ENCODE peak calls at places on chromosomes 16 and 17, in five cellular contexts. One of them, this sample, is unnamed.
A peak's percentile ranks its signal among the peaks of the same experiment; 100 is the strongest.

GRCh38 chr17:17833664-17834357 is 3.0 kb downstream of the SREBF1 start:
- DNase-seq in non-pigmented ciliary epithelial cell: no peak
- DNase-seq in thoracic aorta: no peak
- DNase-seq in fibroblast of the aortic adventitia: no peak
- DNase-seq in SHP77: no peak
- DNase-seq in this sample: no peak

GRCh38 chr17:16479264-16479663 is 12.7 kb downstream of the LRRC75A start:
- DNase-seq in non-pigmented ciliary epithelial cell: no peak
- DNase-seq in thoracic aorta: no peak
- DNase-seq in fibroblast of the aortic adventitia: no peak
- DNase-seq in SHP77: no peak
- DNase-seq in this sample: no peak

GRCh38 chr17:44314869-44315661 is 6.7 kb downstream of the RUNDC3A start:
- DNase-seq in non-pigmented ciliary epithelial cell: no peak
- DNase-seq in thoracic aorta: no peak
- DNase-seq in fibroblast of the aortic adventitia: no peak
- DNase-seq in SHP77: no peak
- DNase-seq in this sample: no peak

GRCh38 chr17:1294157-1294717 is 14.8 kb downstream of the TRARG1 start:
- DNase-seq in non-pigmented ciliary epithelial cell: no peak
- DNase-seq in thoracic aorta: no peak
- DNase-seq in fibroblast of the aortic adventitia: no peak
- DNase-seq in SHP77: no peak
- DNase-seq in this sample: no peak

GRCh38 chr16:5884996-5885395 is 787.4 kb upstream of the EEF2KMT start:
- DNase-seq in non-pigmented ciliary epithelial cell: no peak
- DNase-seq in thoracic aorta: no peak
- DNase-seq in fibroblast of the aortic adventitia: no peak
- DNase-seq in SHP77: no peak
- DNase-seq in this sample: no peak

GRCh38 chr17:4728124-4728523 is 3.1 kb upstream of the MED11 start:
- DNase-seq in non-pigmented ciliary epithelial cell: no peak
- DNase-seq in thoracic aorta: no peak
- DNase-seq in fibroblast of the aortic adventitia: peak; percentile 8
- DNase-seq in SHP77: no peak
- DNase-seq in this sample: no peak

GRCh38 chr17:5846001-5846400 is 224.2 kb upstream of the WSCD1 start:
- DNase-seq in non-pigmented ciliary epithelial cell: no peak
- DNase-seq in thoracic aorta: no peak
- DNase-seq in fibroblast of the aortic adventitia: no peak
- DNase-seq in SHP77: no peak
- DNase-seq in this sample: no peak

GRCh38 chr17:58535431-58535830 is 21.0 kb upstream of the MTMR4 start:
- DNase-seq in non-pigmented ciliary epithelial cell: no peak
- DNase-seq in thoracic aorta: no peak
- DNase-seq in fibroblast of the aortic adventitia: peak; percentile 56
- DNase-seq in SHP77: no peak
- DNase-seq in this sample: no peak

GRCh38 chr16:4461250-4462085 is 13.0 kb downstream of the NMRAL1 start:
- DNase-seq in non-pigmented ciliary epithelial cell: no peak
- DNase-seq in thoracic aorta: no peak
- DNase-seq in fibroblast of the aortic adventitia: no peak
- DNase-seq in SHP77: no peak
- DNase-seq in this sample: no peak

GRCh38 chr17:32514587-32514986 is 27.8 kb downstream of the CDK5R1 start:
- DNase-seq in non-pigmented ciliary epithelial cell: no peak
- DNase-seq in thoracic aorta: no peak
- DNase-seq in fibroblast of the aortic adventitia: no peak
- DNase-seq in SHP77: no peak
- DNase-seq in this sample: no peak

GRCh38 chr16:17301593-17302135 is 169.1 kb downstream of the XYLT1 start:
- DNase-seq in non-pigmented ciliary epithelial cell: no peak
- DNase-seq in thoracic aorta: no peak
- DNase-seq in fibroblast of the aortic adventitia: no peak
- DNase-seq in SHP77: no peak
- DNase-seq in this sample: no peak

GRCh38 chr16:67150833-67151396 is at the start of gene B3GNT9:
- DNase-seq in non-pigmented ciliary epithelial cell: no peak
- DNase-seq in thoracic aorta: no peak
- DNase-seq in fibroblast of the aortic adventitia: peak; percentile 80
- DNase-seq in SHP77: no peak
- DNase-seq in this sample: no peak

GRCh38 chr16:85208181-85208580 is 95.9 kb upstream of the CIBAR2 start:
- DNase-seq in non-pigmented ciliary epithelial cell: no peak
- DNase-seq in thoracic aorta: no peak
- DNase-seq in fibroblast of the aortic adventitia: no peak
- DNase-seq in SHP77: no peak
- DNase-seq in this sample: no peak

GRCh38 chr16:10226672-10227306 is 44.6 kb upstream of the GRIN2A start:
- DNase-seq in non-pigmented ciliary epithelial cell: no peak
- DNase-seq in thoracic aorta: no peak
- DNase-seq in fibroblast of the aortic adventitia: no peak
- DNase-seq in SHP77: no peak
- DNase-seq in this sample: no peak

GRCh38 chr17:6544770-6545169 is 11.6 kb downstream of the PITPNM3 start:
- DNase-seq in non-pigmented ciliary epithelial cell: no peak
- DNase-seq in thoracic aorta: no peak
- DNase-seq in fibroblast of the aortic adventitia: no peak
- DNase-seq in SHP77: no peak
- DNase-seq in this sample: no peak

GRCh38 chr16:76428858-76429257 is 151.7 kb downstream of the CNTNAP4 start:
- DNase-seq in non-pigmented ciliary epithelial cell: no peak
- DNase-seq in thoracic aorta: no peak
- DNase-seq in fibroblast of the aortic adventitia: no peak
- DNase-seq in SHP77: peak; percentile 23
- DNase-seq in this sample: no peak

GRCh38 chr17:81959362-81960129 is 1.4 kb downstream of the NOTUM start:
- DNase-seq in non-pigmented ciliary epithelial cell: no peak
- DNase-seq in thoracic aorta: no peak
- DNase-seq in fibroblast of the aortic adventitia: peak; percentile 29
- DNase-seq in SHP77: peak; percentile 57
- DNase-seq in this sample: no peak

GRCh38 chr16:50490828-50491227 is 57.4 kb upstream of the NKD1 start:
- DNase-seq in non-pigmented ciliary epithelial cell: no peak
- DNase-seq in thoracic aorta: no peak
- DNase-seq in fibroblast of the aortic adventitia: no peak
- DNase-seq in SHP77: no peak
- DNase-seq in this sample: no peak

GRCh38 chr17:46796080-46796479 is 22.4 kb downstream of the WNT3 start:
- DNase-seq in non-pigmented ciliary epithelial cell: no peak
- DNase-seq in thoracic aorta: no peak
- DNase-seq in fibroblast of the aortic adventitia: no peak
- DNase-seq in SHP77: no peak
- DNase-seq in this sample: no peak

GRCh38 chr17:81680150-81680549 is 3.4 kb downstream of the ARL16 start:
- DNase-seq in non-pigmented ciliary epithelial cell: no peak
- DNase-seq in thoracic aorta: no peak
- DNase-seq in fibroblast of the aortic adventitia: no peak
- DNase-seq in SHP77: no peak
- DNase-seq in this sample: no peak

GRCh38 chr17:76940738-76941350 is 72.6 kb downstream of the MGAT5B start:
- DNase-seq in non-pigmented ciliary epithelial cell: no peak
- DNase-seq in thoracic aorta: no peak
- DNase-seq in fibroblast of the aortic adventitia: no peak
- DNase-seq in SHP77: no peak
- DNase-seq in this sample: no peak

GRCh38 chr16:78396046-78396445 is 296.6 kb downstream of the WWOX start:
- DNase-seq in non-pigmented ciliary epithelial cell: no peak
- DNase-seq in thoracic aorta: no peak
- DNase-seq in fibroblast of the aortic adventitia: no peak
- DNase-seq in SHP77: no peak
- DNase-seq in this sample: no peak

GRCh38 chr17:59761385-59762021 is 54.0 kb downstream of the VMP1 start:
- DNase-seq in non-pigmented ciliary epithelial cell: peak; percentile 95
- DNase-seq in thoracic aorta: no peak
- DNase-seq in fibroblast of the aortic adventitia: peak; percentile 89
- DNase-seq in SHP77: no peak
- DNase-seq in this sample: no peak

GRCh38 chr17:32161506-32162365 is 19.4 kb downstream of the RHOT1 start:
- DNase-seq in non-pigmented ciliary epithelial cell: peak; percentile 82
- DNase-seq in thoracic aorta: no peak
- DNase-seq in fibroblast of the aortic adventitia: peak; percentile 81
- DNase-seq in SHP77: no peak
- DNase-seq in this sample: no peak

GRCh38 chr17:2949469-2950044 is 113.8 kb downstream of the OR1D5 start:
- DNase-seq in non-pigmented ciliary epithelial cell: no peak
- DNase-seq in thoracic aorta: no peak
- DNase-seq in fibroblast of the aortic adventitia: peak; percentile 60
- DNase-seq in SHP77: no peak
- DNase-seq in this sample: no peak

GRCh38 chr17:16377804-16378400 is 3.0 kb upstream of the UBB start:
- DNase-seq in non-pigmented ciliary epithelial cell: no peak
- DNase-seq in thoracic aorta: no peak
- DNase-seq in fibroblast of the aortic adventitia: peak; percentile 95
- DNase-seq in SHP77: no peak
- DNase-seq in this sample: no peak

GRCh38 chr17:55458977-55459376 is 37.3 kb upstream of the MMD start:
- DNase-seq in non-pigmented ciliary epithelial cell: no peak
- DNase-seq in thoracic aorta: no peak
- DNase-seq in fibroblast of the aortic adventitia: peak; percentile 66
- DNase-seq in SHP77: no peak
- DNase-seq in this sample: no peak

GRCh38 chr17:66348605-66349165 is 46.3 kb downstream of the PRKCA start:
- DNase-seq in non-pigmented ciliary epithelial cell: peak; percentile 56
- DNase-seq in thoracic aorta: no peak
- DNase-seq in fibroblast of the aortic adventitia: peak; percentile 82
- DNase-seq in SHP77: no peak
- DNase-seq in this sample: peak; percentile 25